ENCODE peak calls at places on chromosomes 6 and 20, in six cellular contexts. D, X, U, V, G and I are unnamed samples.

GRCh38 chr6:130020106-130020851 is 1.9 kb downstream of the L3MBTL3 start:
- DNase-seq in D (no peak), X (peak), U (no peak), V (peak), G (peak), I (peak)

GRCh38 chr20:61451953-61452352 is 199.9 kb downstream of the CDH4 start:
- DNase-seq in D (no peak), X (no peak), U (no peak), V (no peak), G (no peak), I (no peak)

GRCh38 chr6:113632220-113632864 is 224.8 kb upstream of the MARCKS start:
- DNase-seq in D (peak), X (peak), U (no peak), V (peak), G (peak), I (no peak)

GRCh38 chr6:30964075-30964474 is 19.4 kb upstream of the MUC21 start:
- DNase-seq in D (no peak), X (no peak), U (no peak), V (no peak), G (no peak), I (no peak)

GRCh38 chr6:52691718-52692117 is 20.8 kb downstream of the TMEM14A start:
- DNase-seq in D (no peak), X (peak), U (no peak), V (no peak), G (peak), I (no peak)

GRCh38 chr6:15227827-15228318 is 18.0 kb upstream of the JARID2 start:
- DNase-seq in D (no peak), X (no peak), U (no peak), V (no peak), G (no peak), I (no peak)

GRCh38 chr6:79494841-79495240 is 42.4 kb downstream of the LCA5 start:
- DNase-seq in D (no peak), X (no peak), U (no peak), V (no peak), G (no peak), I (no peak)

GRCh38 chr20:9458075-9458818 is 56.1 kb upstream of the LAMP5 start:
- DNase-seq in D (no peak), X (peak), U (no peak), V (no peak), G (peak), I (no peak)

GRCh38 chr6:116096979-116097816 is 3.5 kb upstream of the NT5DC1 start:
- DNase-seq in D (no peak), X (peak), U (no peak), V (no peak), G (peak), I (no peak)

GRCh38 chr6:57173056-57173885 is 1.1 kb downstream of the BAG2 start:
- DNase-seq in D (no peak), X (peak), U (no peak), V (peak), G (peak), I (no peak)

GRCh38 chr20:33024609-33025317 is 6.7 kb upstream of the BPIFB6 start:
- DNase-seq in D (no peak), X (no peak), U (no peak), V (no peak), G (no peak), I (no peak)

GRCh38 chr6:72561629-72562028 is 60.2 kb upstream of the KCNQ5 start:
- DNase-seq in D (no peak), X (no peak), U (no peak), V (no peak), G (no peak), I (no peak)

GRCh38 chr6:156601821-156602301 is 175.3 kb upstream of the ARID1B start:
- DNase-seq in D (no peak), X (no peak), U (no peak), V (no peak), G (no peak), I (no peak)

GRCh38 chr6:134416501-134417154 is 98.7 kb upstream of the SGK1 start:
- DNase-seq in D (no peak), X (peak), U (no peak), V (no peak), G (no peak), I (no peak)

GRCh38 chr20:56627122-56628014 is 1.7 kb upstream of the TFAP2C start:
- DNase-seq in D (no peak), X (no peak), U (no peak), V (no peak), G (no peak), I (no peak)

GRCh38 chr20:43040427-43040826 is 149.3 kb downstream of the PTPRT start:
- DNase-seq in D (no peak), X (no peak), U (no peak), V (no peak), G (no peak), I (no peak)

GRCh38 chr6:155483858-155484257 is 28.2 kb upstream of the NOX3 start:
- DNase-seq in D (no peak), X (peak), U (no peak), V (no peak), G (peak), I (no peak)

GRCh38 chr6:12113190-12113578 is 101.1 kb downstream of the HIVEP1 start:
- DNase-seq in D (no peak), X (peak), U (no peak), V (no peak), G (peak), I (no peak)

GRCh38 chr20:48897298-48898044 is 24.0 kb upstream of the ARFGEF2 start:
- DNase-seq in D (no peak), X (peak), U (no peak), V (no peak), G (peak), I (no peak)

GRCh38 chr6:53616450-53617357 is 48.9 kb downstream of the KLHL31 start:
- DNase-seq in D (no peak), X (no peak), U (no peak), V (no peak), G (no peak), I (no peak)

GRCh38 chr6:9553002-9553401 is 861.9 kb downstream of the TFAP2A start:
- DNase-seq in D (no peak), X (no peak), U (no peak), V (no peak), G (no peak), I (no peak)

GRCh38 chr6:56840467-56841371 is 114.2 kb upstream of the BEND6 start:
- DNase-seq in D (no peak), X (peak), U (no peak), V (no peak), G (peak), I (no peak)

GRCh38 chr6:138235205-138235604 is 16.9 kb upstream of the PBOV1 start:
- DNase-seq in D (no peak), X (no peak), U (no peak), V (no peak), G (no peak), I (no peak)